ENCODE peak calls at places on chromosomes 13 and 19, in eight cellular contexts. A is CD8-positive, alpha-beta memory T cell; C is lower lobe of right lung; N is SIG-M5; S is activated CD4-positive, alpha-beta T cell treated with anti-CD3 and anti-CD28 coated beads, Interleukin-2, amount 50 U/mL, for 48 hours; Q is GM04504; I is GM12865; Y is fibroblast of mammary gland. O is an unnamed sample.

GRCh38 chr19:28290963-28291657 is 921.8 kb downstream of the UQCRFS1 start:
- DNase-seq in A (no peak), C (no peak), N (no peak), S (no peak), Q (no peak), I (no peak), Y (no peak), O (no peak)

GRCh38 chr19:15672580-15673175 is at the start of gene CYP4F12:
- DNase-seq in A (no peak), C (peak; percentile 79), N (no peak), S (peak; percentile 11), Q (no peak), I (no peak), Y (peak; percentile 43), O (peak; percentile 57)

GRCh38 chr19:10085641-10086031 is 481 bp upstream of the SHFL start:
- DNase-seq in A (no peak), C (no peak), N (no peak), S (no peak), Q (no peak), I (no peak), Y (no peak), O (peak; percentile 26)

GRCh38 chr13:45518525-45519235 is 53.9 kb downstream of the COG3 start:
- DNase-seq in A (no peak), C (no peak), N (no peak), S (no peak), Q (no peak), I (no peak), Y (peak; percentile 71), O (no peak)

GRCh38 chr13:33249066-33249465 is 36.5 kb downstream of the STARD13 start:
- DNase-seq in A (no peak), C (no peak), N (no peak), S (no peak), Q (no peak), I (no peak), Y (peak; percentile 79), O (no peak)

GRCh38 chr19:41758846-41759245 is 3.5 kb downstream of the CEACAM6 start:
- DNase-seq in A (no peak), C (no peak), N (no peak), S (no peak), Q (no peak), I (no peak), Y (no peak), O (no peak)

GRCh38 chr13:107043016-107043957 is 475.4 kb upstream of the ARGLU1 start:
- DNase-seq in A (no peak), C (no peak), N (no peak), S (no peak), Q (peak; percentile 62), I (no peak), Y (no peak), O (no peak)

GRCh38 chr19:3027981-3028304 is 1.1 kb downstream of the TLE2 start:
- DNase-seq in A (no peak), C (no peak), N (no peak), S (no peak), Q (no peak), I (no peak), Y (no peak), O (no peak)

GRCh38 chr13:44768775-44769578 is 192.8 kb upstream of the TSC22D1 start:
- DNase-seq in A (no peak), C (no peak), N (no peak), S (peak; percentile 48), Q (no peak), I (peak; percentile 27), Y (peak; percentile 78), O (no peak)

GRCh38 chr19:6590458-6591319 is at the start of gene CD70:
- DNase-seq in A (peak; percentile 51), C (no peak), N (no peak), S (peak; percentile 68), Q (no peak), I (peak; percentile 98), Y (no peak), O (peak; percentile 7)

GRCh38 chr13:25215253-25215575 is 43.1 kb upstream of the AMER2 start:
- DNase-seq in A (no peak), C (no peak), N (no peak), S (no peak), Q (no peak), I (no peak), Y (peak; percentile 11), O (no peak)

GRCh38 chr13:59690857-59691500 is 472.7 kb downstream of the DIAPH3 start:
- DNase-seq in A (no peak), C (no peak), N (no peak), S (no peak), Q (no peak), I (no peak), Y (peak; percentile 63), O (no peak)

O was measured in K562.